ENCODE peak calls at places on chromosomes 3 and 15, in nine cellular contexts. One of them, this sample, is unnamed.
A peak's percentile ranks its signal among the peaks of the same experiment; 100 is the strongest.

GRCh38 chr3:41601404-41601987 is 360.4 kb downstream of the ULK4 start:
- DNase-seq in sigmoid colon: no peak
- DNase-seq in breast epithelium: no peak
- DNase-seq in PC-9: no peak
- DNase-seq in mucosa of descending colon: no peak
- DNase-seq in right atrium auricular region: no peak
- DNase-seq in effector memory CD4-positive, alpha-beta T cell: no peak
- DNase-seq in lower lobe of right lung: no peak
- DNase-seq in lung: no peak
- DNase-seq in this sample: no peak

GRCh38 chr15:98650871-98651481 is 2.6 kb downstream of the IGF1R start:
- DNase-seq in sigmoid colon: no peak
- DNase-seq in breast epithelium: no peak
- DNase-seq in PC-9: no peak
- DNase-seq in mucosa of descending colon: peak; percentile 57
- DNase-seq in right atrium auricular region: no peak
- DNase-seq in effector memory CD4-positive, alpha-beta T cell: no peak
- DNase-seq in lower lobe of right lung: no peak
- DNase-seq in lung: peak; percentile 28
- DNase-seq in this sample: peak; percentile 59

GRCh38 chr3:23575697-23576096 is 230.1 kb upstream of the UBE2E1 start:
- DNase-seq in sigmoid colon: no peak
- DNase-seq in breast epithelium: no peak
- DNase-seq in PC-9: no peak
- DNase-seq in mucosa of descending colon: no peak
- DNase-seq in right atrium auricular region: no peak
- DNase-seq in effector memory CD4-positive, alpha-beta T cell: no peak
- DNase-seq in lower lobe of right lung: no peak
- DNase-seq in lung: no peak
- DNase-seq in this sample: no peak

GRCh38 chr15:28021281-28022039 is 77.7 kb downstream of the OCA2 start:
- DNase-seq in sigmoid colon: no peak
- DNase-seq in breast epithelium: no peak
- DNase-seq in PC-9: peak; percentile 45
- DNase-seq in mucosa of descending colon: peak; percentile 68
- DNase-seq in right atrium auricular region: no peak
- DNase-seq in effector memory CD4-positive, alpha-beta T cell: no peak
- DNase-seq in lower lobe of right lung: peak; percentile 72
- DNase-seq in lung: peak; percentile 75
- DNase-seq in this sample: peak; percentile 89

GRCh38 chr15:26119322-26119721 is 256.2 kb upstream of the ATP10A start:
- DNase-seq in sigmoid colon: no peak
- DNase-seq in breast epithelium: no peak
- DNase-seq in PC-9: no peak
- DNase-seq in mucosa of descending colon: no peak
- DNase-seq in right atrium auricular region: no peak
- DNase-seq in effector memory CD4-positive, alpha-beta T cell: no peak
- DNase-seq in lower lobe of right lung: no peak
- DNase-seq in lung: no peak
- DNase-seq in this sample: no peak

GRCh38 chr3:142993958-142994442 is 7.4 kb upstream of the U2SURP start:
- DNase-seq in sigmoid colon: no peak
- DNase-seq in breast epithelium: no peak
- DNase-seq in PC-9: peak; percentile 67
- DNase-seq in mucosa of descending colon: no peak
- DNase-seq in right atrium auricular region: peak; percentile 80
- DNase-seq in effector memory CD4-positive, alpha-beta T cell: no peak
- DNase-seq in lower lobe of right lung: peak; percentile 65
- DNase-seq in lung: peak; percentile 49
- DNase-seq in this sample: peak; percentile 82

GRCh38 chr15:90184786-90185704 is 16.1 kb upstream of the SEMA4B start:
- DNase-seq in sigmoid colon: peak; percentile 85
- DNase-seq in breast epithelium: peak; percentile 77
- DNase-seq in PC-9: peak; percentile 72
- DNase-seq in mucosa of descending colon: peak; percentile 89
- DNase-seq in right atrium auricular region: no peak
- DNase-seq in effector memory CD4-positive, alpha-beta T cell: peak; percentile 18
- DNase-seq in lower lobe of right lung: peak; percentile 84
- DNase-seq in lung: peak; percentile 67
- DNase-seq in this sample: peak; percentile 87

GRCh38 chr3:152103257-152103656 is 165.5 kb upstream of the MBNL1 start:
- DNase-seq in sigmoid colon: no peak
- DNase-seq in breast epithelium: no peak
- DNase-seq in PC-9: no peak
- DNase-seq in mucosa of descending colon: no peak
- DNase-seq in right atrium auricular region: no peak
- DNase-seq in effector memory CD4-positive, alpha-beta T cell: no peak
- DNase-seq in lower lobe of right lung: no peak
- DNase-seq in lung: no peak
- DNase-seq in this sample: no peak

GRCh38 chr15:57382222-57382621 is 5.9 kb downstream of the CGNL1 start:
- DNase-seq in sigmoid colon: no peak
- DNase-seq in breast epithelium: no peak
- DNase-seq in PC-9: no peak
- DNase-seq in mucosa of descending colon: no peak
- DNase-seq in right atrium auricular region: no peak
- DNase-seq in effector memory CD4-positive, alpha-beta T cell: no peak
- DNase-seq in lower lobe of right lung: no peak
- DNase-seq in lung: no peak
- DNase-seq in this sample: peak; percentile 44

GRCh38 chr15:77071338-77072223 is 672 bp upstream of the TSPAN3 start:
- DNase-seq in sigmoid colon: no peak
- DNase-seq in breast epithelium: no peak
- DNase-seq in PC-9: no peak
- DNase-seq in mucosa of descending colon: no peak
- DNase-seq in right atrium auricular region: no peak
- DNase-seq in effector memory CD4-positive, alpha-beta T cell: no peak
- DNase-seq in lower lobe of right lung: no peak
- DNase-seq in lung: no peak
- DNase-seq in this sample: peak; percentile 51

GRCh38 chr15:28105224-28105791 is 6.2 kb upstream of the OCA2 start:
- DNase-seq in sigmoid colon: peak; percentile 50
- DNase-seq in breast epithelium: no peak
- DNase-seq in PC-9: no peak
- DNase-seq in mucosa of descending colon: no peak
- DNase-seq in right atrium auricular region: no peak
- DNase-seq in effector memory CD4-positive, alpha-beta T cell: no peak
- DNase-seq in lower lobe of right lung: no peak
- DNase-seq in lung: no peak
- DNase-seq in this sample: no peak

GRCh38 chr3:28449398-28449797 is 100.8 kb upstream of the AZI2 start:
- DNase-seq in sigmoid colon: no peak
- DNase-seq in breast epithelium: no peak
- DNase-seq in PC-9: no peak
- DNase-seq in mucosa of descending colon: no peak
- DNase-seq in right atrium auricular region: no peak
- DNase-seq in effector memory CD4-positive, alpha-beta T cell: no peak
- DNase-seq in lower lobe of right lung: no peak
- DNase-seq in lung: no peak
- DNase-seq in this sample: no peak
- H3K4me3 ChIP-seq in sigmoid colon: no peak overlapping the region
- H3K4me3 ChIP-seq in breast epithelium: no peak overlapping the region
- H3K4me3 ChIP-seq in PC-9: no peak overlapping the region
- H3K4me3 ChIP-seq in mucosa of descending colon: no peak overlapping the region
- H3K4me3 ChIP-seq in right atrium auricular region: no peak overlapping the region
- H3K4me3 ChIP-seq in effector memory CD4-positive, alpha-beta T cell: no peak overlapping the region
- H3K4me3 ChIP-seq in lower lobe of right lung: no peak overlapping the region
- H3K4me3 ChIP-seq in lung: no peak overlapping the region
- H3K4me3 ChIP-seq in this sample: no peak overlapping the region

DNA sequence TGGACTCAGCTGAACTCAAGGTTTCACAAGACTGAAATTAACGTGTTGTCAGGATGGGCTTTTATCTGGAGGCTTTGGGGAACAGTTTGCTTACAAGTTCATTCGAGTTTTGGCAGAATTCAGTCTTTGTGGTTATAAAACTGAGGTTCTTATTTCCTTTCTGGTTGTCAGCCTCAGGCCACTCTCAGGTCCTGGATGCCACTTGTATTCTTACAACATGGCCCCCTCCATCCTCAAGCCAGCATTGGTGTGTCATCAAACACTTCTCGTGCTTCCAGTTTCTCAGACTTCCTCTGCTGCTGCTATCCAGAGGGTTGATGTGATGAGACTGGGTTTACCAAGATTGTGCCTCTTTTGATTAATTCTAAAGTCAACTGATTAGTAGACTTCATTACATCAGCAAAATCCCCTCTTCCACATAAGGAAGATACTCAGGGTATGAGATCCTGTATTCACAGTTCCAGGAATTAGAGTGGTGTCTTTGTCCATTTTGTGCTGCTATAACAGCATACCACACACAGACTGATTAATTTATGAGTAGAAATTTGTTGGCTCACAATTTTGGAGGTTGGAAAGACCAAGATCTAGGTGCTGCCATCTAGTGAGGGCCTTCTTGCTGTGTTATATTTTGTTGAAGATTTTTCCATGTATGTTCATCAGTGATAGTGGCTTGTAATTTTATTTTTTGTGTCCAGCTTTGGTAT is 10.9 kb downstream of the LRCH3 start:
- DNase-seq in sigmoid colon: no peak
- DNase-seq in breast epithelium: no peak
- DNase-seq in PC-9: no peak
- DNase-seq in mucosa of descending colon: no peak
- DNase-seq in right atrium auricular region: no peak
- DNase-seq in effector memory CD4-positive, alpha-beta T cell: no peak
- DNase-seq in lower lobe of right lung: no peak
- DNase-seq in lung: no peak
- DNase-seq in this sample: no peak
- H3K4me3 ChIP-seq in sigmoid colon: no peak overlapping the region
- H3K4me3 ChIP-seq in breast epithelium: no peak overlapping the region
- H3K4me3 ChIP-seq in PC-9: no peak overlapping the region
- H3K4me3 ChIP-seq in mucosa of descending colon: no peak overlapping the region
- H3K4me3 ChIP-seq in right atrium auricular region: no peak overlapping the region
- H3K4me3 ChIP-seq in effector memory CD4-positive, alpha-beta T cell: no peak overlapping the region
- H3K4me3 ChIP-seq in lower lobe of right lung: no peak overlapping the region
- H3K4me3 ChIP-seq in lung: no peak overlapping the region
- H3K4me3 ChIP-seq in this sample: no peak overlapping the region

DNA sequence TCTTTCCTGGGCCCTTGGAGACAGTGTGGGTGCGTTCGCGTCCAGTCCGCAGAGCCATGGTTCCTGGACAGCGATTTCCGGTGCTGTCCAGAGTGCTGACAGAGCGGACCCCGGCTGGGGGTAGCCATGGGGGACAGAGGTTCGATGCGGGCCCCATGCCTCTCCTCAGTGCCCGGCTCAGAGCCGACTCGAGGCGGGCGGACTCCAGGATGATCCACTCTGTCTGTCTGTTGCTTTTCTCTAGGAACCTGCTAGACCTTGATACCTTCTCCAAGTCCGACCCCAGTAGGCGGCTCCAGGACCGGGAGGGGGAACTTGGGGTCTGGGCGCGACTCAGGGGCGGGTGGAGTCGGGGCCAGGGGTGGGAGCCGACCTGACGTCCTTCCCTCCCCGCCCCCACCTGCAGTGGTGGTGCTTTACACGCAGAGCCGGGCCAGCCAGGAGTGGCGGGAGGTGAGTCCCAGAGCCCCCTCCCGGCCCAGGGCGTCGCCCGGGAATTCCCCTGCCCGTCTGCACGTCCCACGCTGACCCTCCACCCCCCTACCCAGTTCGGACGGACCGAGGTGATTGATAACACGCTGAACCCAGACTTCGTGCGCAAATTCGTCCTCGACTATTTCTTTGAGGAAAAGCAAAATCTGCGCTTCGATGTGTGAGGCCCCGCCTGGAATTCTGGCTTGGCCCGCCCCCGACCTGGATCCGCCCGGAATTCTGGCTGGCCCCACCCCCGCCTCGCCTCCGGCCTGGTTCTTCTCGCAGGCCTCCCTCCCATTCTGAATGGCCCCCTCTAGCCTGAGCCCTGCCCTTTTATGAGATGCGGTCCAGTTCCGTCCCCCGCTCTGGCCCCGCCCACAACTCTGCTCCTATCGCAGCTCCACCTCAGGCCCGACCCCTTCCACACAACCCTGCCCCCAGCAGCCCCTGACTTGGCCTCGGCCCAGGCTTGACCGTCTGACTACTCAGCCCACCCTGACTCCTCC is 1.0 kb downstream of the CPNE9 start:
- DNase-seq in sigmoid colon: no peak
- DNase-seq in breast epithelium: no peak
- DNase-seq in PC-9: peak; percentile 34
- DNase-seq in mucosa of descending colon: no peak
- DNase-seq in right atrium auricular region: no peak
- DNase-seq in effector memory CD4-positive, alpha-beta T cell: no peak
- DNase-seq in lower lobe of right lung: peak; percentile 52
- DNase-seq in lung: peak; percentile 33
- DNase-seq in this sample: peak; percentile 97
- H3K4me3 ChIP-seq in sigmoid colon: peak overlapping the region; percentile 32
- H3K4me3 ChIP-seq in breast epithelium: peak overlapping the region; percentile 47
- H3K4me3 ChIP-seq in PC-9: no peak overlapping the region
- H3K4me3 ChIP-seq in mucosa of descending colon: no peak overlapping the region
- H3K4me3 ChIP-seq in right atrium auricular region: peak overlapping the region; percentile 40
- H3K4me3 ChIP-seq in effector memory CD4-positive, alpha-beta T cell: peak overlapping the region; percentile 42
- H3K4me3 ChIP-seq in lower lobe of right lung: peak overlapping the region; percentile 46
- H3K4me3 ChIP-seq in lung: peak overlapping the region; percentile 13
- H3K4me3 ChIP-seq in this sample: peak overlapping the region; percentile 74

GRCh38 chr15:83057002-83057401 is 10.1 kb downstream of the BTBD1 start:
- DNase-seq in sigmoid colon: no peak
- DNase-seq in breast epithelium: no peak
- DNase-seq in PC-9: no peak
- DNase-seq in mucosa of descending colon: no peak
- DNase-seq in right atrium auricular region: no peak
- DNase-seq in effector memory CD4-positive, alpha-beta T cell: no peak
- DNase-seq in lower lobe of right lung: no peak
- DNase-seq in lung: no peak
- DNase-seq in this sample: no peak
- H3K4me3 ChIP-seq in sigmoid colon: no peak overlapping the region
- H3K4me3 ChIP-seq in breast epithelium: no peak overlapping the region
- H3K4me3 ChIP-seq in PC-9: no peak overlapping the region
- H3K4me3 ChIP-seq in mucosa of descending colon: no peak overlapping the region
- H3K4me3 ChIP-seq in right atrium auricular region: no peak overlapping the region
- H3K4me3 ChIP-seq in effector memory CD4-positive, alpha-beta T cell: no peak overlapping the region
- H3K4me3 ChIP-seq in lower lobe of right lung: no peak overlapping the region
- H3K4me3 ChIP-seq in lung: no peak overlapping the region
- H3K4me3 ChIP-seq in this sample: no peak overlapping the region

GRCh38 chr3:168093790-168094189 is 1.9 kb downstream of the GOLIM4 start:
- DNase-seq in sigmoid colon: no peak
- DNase-seq in breast epithelium: no peak
- DNase-seq in PC-9: no peak
- DNase-seq in mucosa of descending colon: no peak
- DNase-seq in right atrium auricular region: no peak
- DNase-seq in effector memory CD4-positive, alpha-beta T cell: no peak
- DNase-seq in lower lobe of right lung: no peak
- DNase-seq in lung: no peak
- DNase-seq in this sample: no peak

GRCh38 chr3:168094877-168095610 is 680 bp downstream of the GOLIM4 start:
- DNase-seq in sigmoid colon: peak; percentile 80
- DNase-seq in breast epithelium: peak; percentile 62
- DNase-seq in PC-9: peak; percentile 52
- DNase-seq in mucosa of descending colon: peak; percentile 78
- DNase-seq in right atrium auricular region: peak; percentile 63
- DNase-seq in effector memory CD4-positive, alpha-beta T cell: no peak
- DNase-seq in lower lobe of right lung: peak; percentile 81
- DNase-seq in lung: peak; percentile 59
- DNase-seq in this sample: peak; percentile 88

GRCh38 chr3:168091961-168092360 is 3.8 kb downstream of the GOLIM4 start:
- DNase-seq in sigmoid colon: no peak
- DNase-seq in breast epithelium: no peak
- DNase-seq in PC-9: no peak
- DNase-seq in mucosa of descending colon: no peak
- DNase-seq in right atrium auricular region: no peak
- DNase-seq in effector memory CD4-positive, alpha-beta T cell: no peak
- DNase-seq in lower lobe of right lung: no peak
- DNase-seq in lung: no peak
- DNase-seq in this sample: no peak

GRCh38 chr3:168094580-168094876 is 1.2 kb downstream of the GOLIM4 start:
- DNase-seq in sigmoid colon: no peak
- DNase-seq in breast epithelium: no peak
- DNase-seq in PC-9: no peak
- DNase-seq in mucosa of descending colon: no peak
- DNase-seq in right atrium auricular region: no peak
- DNase-seq in effector memory CD4-positive, alpha-beta T cell: no peak
- DNase-seq in lower lobe of right lung: peak; percentile 56
- DNase-seq in lung: peak; percentile 46
- DNase-seq in this sample: no peak

GRCh38 chr3:168093229-168093628 is 2.5 kb downstream of the GOLIM4 start:
- DNase-seq in sigmoid colon: no peak
- DNase-seq in breast epithelium: no peak
- DNase-seq in PC-9: no peak
- DNase-seq in mucosa of descending colon: no peak
- DNase-seq in right atrium auricular region: no peak
- DNase-seq in effector memory CD4-positive, alpha-beta T cell: no peak
- DNase-seq in lower lobe of right lung: no peak
- DNase-seq in lung: no peak
- DNase-seq in this sample: no peak
- H3K4me3 ChIP-seq in sigmoid colon: peak overlapping the region; percentile 79
- H3K4me3 ChIP-seq in breast epithelium: no peak overlapping the region
- H3K4me3 ChIP-seq in PC-9: no peak overlapping the region
- H3K4me3 ChIP-seq in mucosa of descending colon: no peak overlapping the region
- H3K4me3 ChIP-seq in right atrium auricular region: peak overlapping the region; percentile 72
- H3K4me3 ChIP-seq in effector memory CD4-positive, alpha-beta T cell: no peak overlapping the region
- H3K4me3 ChIP-seq in lower lobe of right lung: peak overlapping the region; percentile 69
- H3K4me3 ChIP-seq in lung: no peak overlapping the region
- H3K4me3 ChIP-seq in this sample: peak overlapping the region; percentile 90

This sample was measured in endodermal cell.